ENCODE peak calls at places on chromosomes 11 and 22, in six cellular contexts. One of them, this sample, is unnamed.

GRCh38 chr22:26436903-26437515 is 7.9 kb downstream of the ASPHD2 start:
- DNase-seq in H1: no peak
- DNase-seq in transverse colon: peak
- DNase-seq in stomach: peak
- DNase-seq in GM23338: no peak
- DNase-seq in spleen: no peak
- DNase-seq in this sample: no peak

GRCh38 chr11:121328213-121328966 is 35.8 kb downstream of the SC5D start:
- DNase-seq in stomach: no peak
- DNase-seq in transverse colon: no peak
- DNase-seq in H1: no peak
- DNase-seq in GM23338: no peak
- DNase-seq in spleen: no peak
- DNase-seq in this sample: no peak

GRCh38 chr11:62459080-62459479 is 40.2 kb downstream of the SCGB1A1 start:
- DNase-seq in stomach: no peak
- DNase-seq in H1: no peak
- DNase-seq in spleen: no peak
- DNase-seq in transverse colon: no peak
- DNase-seq in GM23338: no peak
- DNase-seq in this sample: no peak

GRCh38 chr22:29907753-29908515 is 25.0 kb downstream of the MTMR3 start:
- DNase-seq in GM23338: peak
- DNase-seq in transverse colon: peak
- DNase-seq in spleen: no peak
- DNase-seq in H1: no peak
- DNase-seq in stomach: peak
- DNase-seq in this sample: peak

GRCh38 chr22:21587803-21588611 is 20.5 kb downstream of the UBE2L3 start:
- DNase-seq in transverse colon: peak
- DNase-seq in stomach: no peak
- DNase-seq in GM23338: no peak
- DNase-seq in spleen: no peak
- DNase-seq in H1: no peak
- DNase-seq in this sample: no peak

GRCh38 chr11:72860592-72860991 is 46.4 kb downstream of the ATG16L2 start:
- DNase-seq in transverse colon: no peak
- DNase-seq in H1: no peak
- DNase-seq in spleen: no peak
- DNase-seq in GM23338: no peak
- DNase-seq in stomach: no peak
- DNase-seq in this sample: no peak

GRCh38 chr11:78740175-78741161 is 165.8 kb upstream of the NARS2 start:
- DNase-seq in stomach: no peak
- DNase-seq in spleen: no peak
- DNase-seq in GM23338: no peak
- DNase-seq in transverse colon: peak
- DNase-seq in H1: no peak
- DNase-seq in this sample: no peak

GRCh38 chr11:79157738-79158137 is 283.1 kb downstream of the TENM4 start:
- DNase-seq in GM23338: no peak
- DNase-seq in spleen: no peak
- DNase-seq in stomach: no peak
- DNase-seq in H1: no peak
- DNase-seq in transverse colon: no peak
- DNase-seq in this sample: no peak

GRCh38 chr11:91703042-91703441 is 521.6 kb upstream of the FAT3 start:
- DNase-seq in stomach: no peak
- DNase-seq in transverse colon: no peak
- DNase-seq in GM23338: no peak
- DNase-seq in H1: no peak
- DNase-seq in spleen: no peak
- DNase-seq in this sample: no peak

DNA sequence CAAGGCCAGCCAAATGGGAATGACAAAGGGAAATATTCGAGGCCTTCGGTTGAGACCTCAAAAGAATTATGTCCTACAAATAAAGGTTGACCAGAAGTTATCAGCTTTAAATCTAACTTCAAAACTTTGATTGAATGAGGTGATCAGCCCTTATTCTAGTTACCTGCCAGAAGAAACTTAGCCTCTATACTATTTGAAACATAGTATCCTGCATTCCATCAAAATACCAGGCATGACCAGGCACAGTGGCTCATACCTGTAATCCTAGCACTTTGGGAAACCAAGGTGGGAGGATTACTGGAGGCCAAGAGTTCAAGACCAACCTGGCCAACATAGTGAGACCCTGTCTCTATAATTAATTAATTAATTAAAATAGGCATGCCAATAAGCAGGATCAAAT is 44.3 kb upstream of the ADORA2A start:
- DNase-seq in stomach: no peak
- DNase-seq in transverse colon: no peak
- DNase-seq in GM23338: no peak
- DNase-seq in H1: no peak
- DNase-seq in spleen: no peak
- DNase-seq in this sample: no peak
- TF ChIP-seq POLR2AphosphoS5 in stomach: no peak
- TF ChIP-seq POLR2AphosphoS5 in transverse colon: no peak
- TF ChIP-seq POLR2AphosphoS5 in GM23338: no peak
- TF ChIP-seq POLR2AphosphoS5 in H1: no peak
- TF ChIP-seq POLR2AphosphoS5 in spleen: no peak
- TF ChIP-seq POLR2AphosphoS5 in this sample: no peak

DNA sequence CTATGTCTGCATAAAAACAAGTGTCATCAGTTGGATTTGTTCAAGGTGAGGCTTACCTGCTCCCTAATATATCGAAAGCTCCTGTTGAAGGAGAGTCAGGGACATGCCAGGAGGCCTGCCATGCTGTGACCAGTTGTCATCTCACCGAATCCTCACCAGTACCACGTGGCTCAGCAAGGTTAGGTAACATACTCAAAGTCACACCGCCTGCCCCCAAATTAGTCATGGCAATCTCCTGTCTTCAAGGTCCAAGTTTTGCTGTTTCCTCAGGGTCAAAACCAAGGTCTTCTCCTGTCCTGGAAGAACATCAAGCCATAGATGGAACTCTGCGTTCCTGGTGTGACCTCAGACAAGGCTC is 67.8 kb downstream of the IGLL1 start:
- DNase-seq in spleen: no peak
- DNase-seq in transverse colon: no peak
- DNase-seq in GM23338: no peak
- DNase-seq in stomach: no peak
- DNase-seq in H1: no peak
- DNase-seq in this sample: no peak
- TF ChIP-seq POLR2AphosphoS5 in spleen: no peak
- TF ChIP-seq POLR2AphosphoS5 in transverse colon: no peak
- TF ChIP-seq POLR2AphosphoS5 in GM23338: no peak
- TF ChIP-seq POLR2AphosphoS5 in stomach: no peak
- TF ChIP-seq POLR2AphosphoS5 in H1: no peak
- TF ChIP-seq POLR2AphosphoS5 in this sample: no peak

GRCh38 chr11:8807544-8808225 is 103.3 kb upstream of the AKIP1 start:
- DNase-seq in spleen: no peak
- DNase-seq in GM23338: no peak
- DNase-seq in transverse colon: peak
- DNase-seq in H1: no peak
- DNase-seq in stomach: peak
- DNase-seq in this sample: no peak
- TF ChIP-seq POLR2AphosphoS5 in spleen: no peak
- TF ChIP-seq POLR2AphosphoS5 in GM23338: no peak
- TF ChIP-seq POLR2AphosphoS5 in transverse colon: peak
- TF ChIP-seq POLR2AphosphoS5 in H1: no peak
- TF ChIP-seq POLR2AphosphoS5 in stomach: no peak
- TF ChIP-seq POLR2AphosphoS5 in this sample: no peak

GRCh38 chr11:838441-839279 is 3.7 kb downstream of the POLR2L start:
- DNase-seq in transverse colon: peak
- DNase-seq in GM23338: peak
- DNase-seq in stomach: no peak
- DNase-seq in spleen: no peak
- DNase-seq in H1: no peak
- DNase-seq in this sample: no peak
- TF ChIP-seq POLR2AphosphoS5 in transverse colon: no peak
- TF ChIP-seq POLR2AphosphoS5 in GM23338: peak
- TF ChIP-seq POLR2AphosphoS5 in stomach: no peak
- TF ChIP-seq POLR2AphosphoS5 in spleen: no peak
- TF ChIP-seq POLR2AphosphoS5 in H1: no peak
- TF ChIP-seq POLR2AphosphoS5 in this sample: no peak

GRCh38 chr22:20002661-20003060 is 14.0 kb downstream of the ARVCF start:
- DNase-seq in GM23338: no peak
- DNase-seq in H1: no peak
- DNase-seq in stomach: no peak
- DNase-seq in spleen: peak
- DNase-seq in transverse colon: no peak
- DNase-seq in this sample: no peak
- TF ChIP-seq POLR2AphosphoS5 in GM23338: no peak
- TF ChIP-seq POLR2AphosphoS5 in H1: no peak
- TF ChIP-seq POLR2AphosphoS5 in stomach: no peak
- TF ChIP-seq POLR2AphosphoS5 in spleen: no peak
- TF ChIP-seq POLR2AphosphoS5 in transverse colon: no peak
- TF ChIP-seq POLR2AphosphoS5 in this sample: no peak

GRCh38 chr22:38201718-38202436 is at the start of gene MAFF:
- DNase-seq in H1: peak
- DNase-seq in spleen: peak
- DNase-seq in stomach: peak
- DNase-seq in GM23338: peak
- DNase-seq in transverse colon: peak
- DNase-seq in this sample: peak

GRCh38 chr22:38201371-38201717 is 450 bp upstream of the MAFF start:
- DNase-seq in stomach: no peak
- DNase-seq in transverse colon: no peak
- DNase-seq in GM23338: no peak
- DNase-seq in spleen: no peak
- DNase-seq in H1: no peak
- DNase-seq in this sample: no peak

GRCh38 chr22:38203855-38204497 is 2.2 kb downstream of the MAFF start:
- DNase-seq in transverse colon: no peak
- DNase-seq in stomach: no peak
- DNase-seq in spleen: no peak
- DNase-seq in H1: no peak
- DNase-seq in GM23338: no peak
- DNase-seq in this sample: no peak

GRCh38 chr22:38203090-38203810 is 1.5 kb downstream of the MAFF start:
- DNase-seq in transverse colon: peak
- DNase-seq in H1: no peak
- DNase-seq in stomach: peak
- DNase-seq in spleen: peak
- DNase-seq in GM23338: peak
- DNase-seq in this sample: peak

DNA sequence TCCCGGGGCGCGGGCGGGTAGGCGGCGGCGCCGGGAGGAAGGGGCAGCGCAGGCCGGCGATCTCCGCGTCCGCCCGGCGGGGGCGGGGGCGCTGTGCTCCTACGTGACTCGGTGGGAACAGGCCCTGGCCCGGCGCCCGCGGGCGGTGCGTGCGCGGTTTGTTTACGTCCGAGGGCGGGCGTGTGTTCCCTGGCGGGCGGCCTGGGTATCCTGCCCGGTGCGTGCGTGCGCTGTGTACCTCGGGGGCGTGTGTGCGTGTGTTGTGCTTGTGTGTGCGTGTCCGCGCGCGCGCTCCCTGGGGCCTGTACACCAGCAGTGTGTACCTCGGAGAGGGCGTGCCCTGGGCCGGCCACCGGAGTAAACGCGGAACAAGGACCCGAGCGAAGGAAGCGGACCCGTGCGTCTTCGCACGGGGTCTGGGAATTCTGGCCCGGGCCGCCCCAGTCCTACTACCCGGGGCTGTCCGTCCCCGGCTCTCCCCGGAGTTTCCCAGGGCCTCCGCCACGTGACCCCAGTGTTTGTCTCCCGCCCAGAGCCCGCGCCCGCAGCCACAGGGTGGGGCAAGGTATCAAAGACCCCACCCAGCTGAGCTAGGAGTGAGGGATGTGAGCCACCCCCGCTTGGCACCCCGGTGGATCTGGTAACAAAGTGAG is 769 bp downstream of the MAFF start:
- DNase-seq in GM23338: peak
- DNase-seq in transverse colon: peak
- DNase-seq in stomach: peak
- DNase-seq in spleen: peak
- DNase-seq in H1: no peak
- DNase-seq in this sample: peak
- TF ChIP-seq POLR2AphosphoS5 in GM23338: no peak
- TF ChIP-seq POLR2AphosphoS5 in transverse colon: peak
- TF ChIP-seq POLR2AphosphoS5 in stomach: peak
- TF ChIP-seq POLR2AphosphoS5 in spleen: peak
- TF ChIP-seq POLR2AphosphoS5 in H1: peak
- TF ChIP-seq POLR2AphosphoS5 in this sample: no peak